ENCODE peak calls at places on chromosomes 4 and X, in eight cellular contexts. O is endothelial cell; N is GM23338; D is left lung; Z is NB4; S is CD8-positive, alpha-beta T cell; M is Peyer's patch; W is osteocyte. A is an unnamed sample.

GRCh38 chr4:761086-761485 is 55.5 kb downstream of the PCGF3 start:
- DNase-seq in Z (no peak), O (no peak), N (no peak), W (no peak), S (no peak), M (no peak), D (peak; percentile 56), A (no peak)

GRCh38 chr4:163592207-163592606 is 97.7 kb downstream of the TMA16 start:
- DNase-seq in S (no peak), N (no peak), D (no peak), Z (no peak), M (no peak), O (no peak), W (no peak), A (no peak)

GRCh38 chr4:71635094-71635493 is 148.8 kb downstream of the GC start:
- DNase-seq in N (peak; percentile 27), W (no peak), Z (no peak), M (no peak), O (no peak), S (no peak), D (no peak), A (no peak)

GRCh38 chr4:1239141-1239948 is 9.6 kb downstream of the CTBP1 start:
- DNase-seq in M (no peak), W (no peak), N (peak; percentile 2), Z (no peak), S (no peak), D (peak; percentile 57), O (no peak), A (no peak)

GRCh38 chr4:73434311-73434710 is 1.7 kb upstream of the AFP start:
- DNase-seq in O (no peak), N (peak; percentile 65), M (no peak), S (no peak), W (no peak), D (no peak), Z (peak; percentile 1), A (no peak)

GRCh38 chr4:40840255-40840984 is 90.7 kb downstream of the NSUN7 start:
- DNase-seq in N (no peak), O (no peak), D (no peak), W (no peak), S (no peak), M (peak; percentile 30), Z (no peak), A (no peak)

GRCh38 chr4:19327364-19327763 is 924.3 kb upstream of the SLIT2 start:
- DNase-seq in W (no peak), O (no peak), M (no peak), N (no peak), S (no peak), Z (no peak), D (no peak), A (no peak)

GRCh38 chr4:68338625-68339024 is 11.3 kb downstream of the YTHDC1 start:
- DNase-seq in Z (no peak), O (no peak), S (no peak), M (no peak), N (no peak), W (no peak), D (no peak), A (no peak)

GRCh38 chr4:57071340-57071739 is 38.8 kb downstream of the IGFBP7 start:
- DNase-seq in O (no peak), S (no peak), W (no peak), Z (peak; percentile 86), D (no peak), M (no peak), N (no peak), A (no peak)

GRCh38 chr4:98387345-98388017 is 126.3 kb downstream of the RAP1GDS1 start:
- DNase-seq in N (no peak), D (no peak), M (no peak), O (no peak), S (no peak), Z (no peak), W (no peak), A (no peak)

GRCh38 chr4:5220028-5220427 is 168.7 kb downstream of the STK32B start:
- DNase-seq in N (peak; percentile 58), S (no peak), M (no peak), Z (peak; percentile 53), O (no peak), W (no peak), D (no peak), A (peak; percentile 27)

GRCh38 chr4:3285558-3286334 is 7.1 kb upstream of the RGS12 start:
- DNase-seq in M (no peak), W (peak; percentile 81), N (no peak), D (no peak), S (no peak), O (no peak), Z (peak; percentile 98), A (no peak)

GRCh38 chr4:17347445-17347844 is 164.4 kb downstream of the QDPR start:
- DNase-seq in M (no peak), S (no peak), Z (peak; percentile 54), N (peak; percentile 81), W (no peak), O (peak; percentile 60), D (no peak), A (no peak)

GRCh38 chr4:528835-529234 is 29.8 kb downstream of the PIGG start:
- DNase-seq in W (peak; percentile 78), N (no peak), M (no peak), Z (no peak), D (no peak), O (no peak), S (no peak), A (no peak)

GRCh38 chr4:143025111-143025704 is 159.5 kb upstream of the USP38 start:
- DNase-seq in O (peak; percentile 26), N (peak; percentile 65), M (no peak), S (no peak), W (no peak), Z (peak; percentile 58), D (peak; percentile 54), A (no peak)
- TF ChIP-seq CTCF in O (no peak), N (peak; percentile 85), M (peak; percentile 24), S (no peak), W (peak; percentile 24), Z (peak; percentile 8), D (peak; percentile 33), A (no peak)

GRCh38 chr4:185128272-185129119 is 14.6 kb upstream of the SLC25A4 start:
- DNase-seq in O (peak; percentile 36), W (no peak), N (peak; percentile 76), Z (no peak), M (no peak), S (no peak), D (peak; percentile 78), A (peak; percentile 56)
- TF ChIP-seq CTCF in O (peak; percentile 41), W (peak; percentile 23), N (no peak), Z (no peak), M (no peak), S (peak; percentile 29), D (peak; percentile 22), A (peak; percentile 35)

DNA sequence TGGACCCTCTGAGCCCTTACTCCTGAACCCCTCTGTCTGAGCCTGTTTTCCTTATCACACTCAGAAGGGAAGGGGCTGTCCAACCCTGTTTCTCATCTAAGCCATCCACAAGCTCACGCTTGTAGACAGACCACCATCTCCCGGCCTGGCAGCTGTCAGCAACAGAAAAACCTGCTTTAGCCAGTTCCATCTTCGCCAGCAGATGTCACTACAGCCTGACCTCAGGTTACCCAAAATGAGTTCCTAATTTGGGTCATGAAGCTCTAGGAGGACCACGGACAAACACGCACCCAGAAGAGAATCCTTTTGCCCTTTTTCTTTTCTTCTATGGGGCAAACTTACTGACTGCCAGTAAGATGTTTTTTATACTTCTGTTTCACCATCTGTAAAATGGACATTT is 445.4 kb downstream of the BCOR start:
- DNase-seq in N (peak; percentile 42), O (peak; percentile 10), D (no peak), Z (peak; percentile 67), S (no peak), W (no peak), M (no peak), A (no peak)
- TF ChIP-seq CTCF in N (peak; percentile 73), O (no peak), D (no peak), Z (peak; percentile 53), S (no peak), W (peak; percentile 39), M (peak; percentile 38), A (no peak)

GRCh38 chrX:20067709-20068315 is 48.9 kb downstream of the MAP7D2 start:
- DNase-seq in Z (peak; percentile 59), W (no peak), N (peak; percentile 1), S (no peak), M (peak; percentile 21), O (no peak), D (peak; percentile 69), A (no peak)

GRCh38 chrX:20071511-20072079 is 45.1 kb downstream of the MAP7D2 start:
- DNase-seq in O (no peak), Z (no peak), D (no peak), N (no peak), S (no peak), W (no peak), M (no peak), A (no peak)

GRCh38 chrX:20063716-20064351 is 52.9 kb downstream of the MAP7D2 start:
- DNase-seq in M (no peak), Z (peak; percentile 21), W (no peak), D (no peak), S (no peak), O (no peak), N (peak; percentile 41), A (no peak)

GRCh38 chrX:20063153-20063552 is 53.6 kb downstream of the MAP7D2 start:
- DNase-seq in Z (no peak), S (no peak), M (no peak), O (no peak), N (no peak), D (no peak), W (no peak), A (no peak)

DNA sequence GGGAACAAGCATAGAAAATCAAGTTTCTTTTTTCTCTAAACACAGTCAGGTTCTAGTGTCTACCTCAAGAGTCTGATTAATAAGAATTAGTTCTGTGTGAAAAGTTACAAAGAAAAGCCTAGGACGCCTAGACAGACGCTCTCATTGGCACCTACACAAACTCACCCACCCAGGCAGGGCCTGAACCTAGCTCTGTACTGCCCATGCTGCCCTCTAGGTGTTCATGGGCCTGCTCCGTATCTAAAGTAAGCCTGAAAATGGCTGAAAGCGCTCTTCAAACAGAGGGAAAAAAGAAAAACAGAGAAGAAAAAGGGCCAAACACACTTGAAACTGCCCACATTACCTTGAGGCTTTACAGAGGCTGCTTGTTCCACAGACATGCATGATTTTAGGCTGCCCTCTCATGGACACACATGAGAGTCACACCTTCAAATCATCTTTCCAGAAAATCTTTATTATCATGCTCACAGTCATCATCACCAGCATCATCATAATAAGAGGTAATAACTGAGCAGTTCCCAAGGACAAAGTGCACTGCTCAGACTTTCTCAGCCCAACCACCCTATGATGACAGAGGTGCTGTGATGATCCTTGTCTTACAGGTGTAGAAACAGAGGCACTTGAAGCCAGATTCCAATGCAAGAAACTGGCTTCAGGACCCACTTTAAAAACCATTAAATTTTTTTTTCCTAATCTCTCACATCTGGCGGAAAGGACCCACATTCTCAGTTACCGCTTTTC is 49.6 kb downstream of the MAP7D2 start:
- DNase-seq in O (peak; percentile 7), S (no peak), W (no peak), D (no peak), Z (peak; percentile 67), N (peak; percentile 50), M (no peak), A (no peak)
- TF ChIP-seq CTCF in O (no peak), S (peak; percentile 31), W (peak; percentile 57), D (peak; percentile 15), Z (peak; percentile 45), N (peak; percentile 70), M (peak; percentile 69), A (no peak)

DNA sequence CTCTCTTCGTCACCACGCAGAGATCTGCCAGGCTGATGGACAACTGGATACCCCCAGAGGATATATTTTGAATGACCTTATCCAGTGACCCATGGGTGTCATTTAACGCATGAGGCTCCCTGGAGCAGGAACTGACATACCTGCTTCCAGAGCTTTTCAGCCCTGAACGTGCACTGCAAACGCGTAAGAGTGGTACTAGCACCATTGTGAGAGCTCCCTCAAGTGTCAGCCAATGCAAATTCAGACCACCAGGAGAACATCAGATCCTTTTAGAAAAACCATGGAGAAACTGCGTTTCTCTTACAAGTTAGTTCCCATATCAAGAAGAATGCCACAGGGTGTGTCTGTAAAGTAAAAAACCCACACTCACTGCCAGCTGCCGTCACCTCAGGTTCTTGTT is 7.3 kb downstream of the TREX2 start:
- DNase-seq in N (no peak), Z (peak; percentile 49), O (no peak), D (no peak), M (no peak), S (no peak), W (no peak), A (no peak)
- TF ChIP-seq CTCF in N (peak; percentile 58), Z (peak; percentile 32), O (no peak), D (no peak), M (peak; percentile 11), S (no peak), W (peak; percentile 51), A (no peak)

A was measured in mesothelial cell of epicardium.